ENCODE peak calls at places on chromosomes 11 and 22, in six cellular contexts. K is NCI-H2081, E is amygdala, T is endodermal cell, C is RPMI7951, V is spleen. A is an unnamed sample.

GRCh38 chr22:24409707-24410106 is 17.7 kb upstream of the ADORA2A start:
- DNase-seq in E (no peak), T (no peak), V (no peak), K (no peak), C (no peak), A (no peak)

GRCh38 chr22:21937041-21937820 is 15.4 kb downstream of the PPM1F start:
- DNase-seq in V (peak; percentile 88), C (peak; percentile 13), K (no peak), T (no peak), E (peak; percentile 33), A (no peak)

GRCh38 chr11:10282121-10282520 is 11.9 kb downstream of the SBF2 start:
- DNase-seq in T (no peak), C (no peak), K (no peak), V (no peak), E (no peak), A (no peak)

GRCh38 chr11:72238040-72238450 is 5.9 kb downstream of the PHOX2A start:
- DNase-seq in V (peak; percentile 81), T (peak; percentile 97), E (no peak), C (peak; percentile 43), K (peak; percentile 19), A (peak; percentile 98)

GRCh38 chr11:30447246-30447645 is 124.3 kb downstream of the ARL14EP start:
- DNase-seq in T (no peak), E (no peak), V (no peak), C (no peak), K (no peak), A (no peak)

GRCh38 chr22:28903719-28904118 is 20.3 kb downstream of the ZNRF3 start:
- DNase-seq in T (peak; percentile 50), K (no peak), C (no peak), V (no peak), E (no peak), A (no peak)

GRCh38 chr22:44116755-44117684 is 63.7 kb upstream of the PARVG start:
- DNase-seq in K (no peak), E (no peak), T (no peak), V (peak; percentile 73), C (no peak), A (peak; percentile 24)

GRCh38 chr11:65590240-65590738 is 5.3 kb downstream of the KCNK7 start:
- DNase-seq in T (no peak), E (no peak), V (no peak), K (peak; percentile 54), C (no peak), A (no peak)

GRCh38 chr22:20305894-20306645 is 13.8 kb downstream of the DGCR6L start:
- DNase-seq in V (peak; percentile 70), C (no peak), E (no peak), T (no peak), K (no peak), A (no peak)

GRCh38 chr11:23554002-23554401 is 693.7 kb upstream of the CCDC179 start:
- DNase-seq in K (no peak), V (no peak), E (no peak), T (no peak), C (no peak), A (no peak)